ENCODE peak calls at places on chromosomes 13 and 19, in four cellular contexts. W, C, N and O are unnamed samples.

GRCh38 chr19:3969435-3970312 is 1.2 kb downstream of the DAPK3 start:
- DNase-seq in W (peak; percentile 33), C (peak; percentile 54), N (no peak), O (peak; percentile 61)

GRCh38 chr19:10699650-10700335 is 1.4 kb upstream of the QTRT1 start:
- DNase-seq in C (peak; percentile 35), W (peak; percentile 46), N (peak; percentile 35), O (no peak)

GRCh38 chr13:98626298-98626940 is 49.5 kb upstream of the STK24 start:
- DNase-seq in W (no peak), C (no peak), N (no peak), O (no peak)

GRCh38 chr19:3046621-3047306 is 15.5 kb downstream of the TLE5 start:
- DNase-seq in N (no peak), C (no peak), W (peak; percentile 55), O (peak; percentile 77)

GRCh38 chr13:47869780-47870179 is 131.3 kb downstream of the SUCLA2 start:
- DNase-seq in N (no peak), C (no peak), W (no peak), O (no peak)

GRCh38 chr19:8569066-8569761 is 8.0 kb downstream of the MYO1F start:
- DNase-seq in C (no peak), N (peak; percentile 63), W (no peak), O (peak; percentile 76)

GRCh38 chr19:39180749-39181148 is 16.0 kb upstream of the NCCRP1 start:
- DNase-seq in N (no peak), W (no peak), C (no peak), O (no peak)

GRCh38 chr13:74891610-74892009 is 590.4 kb downstream of the TBC1D4 start:
- DNase-seq in N (no peak), C (no peak), W (no peak), O (no peak)

GRCh38 chr13:33634526-33635111 is 183.3 kb upstream of the RFC3 start:
- DNase-seq in W (no peak), C (no peak), N (no peak), O (no peak)

GRCh38 chr19:49436381-49437017 is 4.8 kb downstream of the SLC17A7 start:
- DNase-seq in N (no peak), W (no peak), C (no peak), O (peak; percentile 93)

GRCh38 chr19:3123956-3124355 is 11.9 kb upstream of the GNA15 start:
- DNase-seq in W (no peak), N (no peak), C (no peak), O (no peak)

GRCh38 chr19:3065675-3066357 is 3.5 kb upstream of the TLE5 start:
- DNase-seq in W (no peak), C (peak; percentile 80), N (peak; percentile 73), O (no peak)

GRCh38 chr13:38656699-38657098 is 30.2 kb upstream of the FREM2 start:
- DNase-seq in C (no peak), W (no peak), N (no peak), O (no peak)

GRCh38 chr13:53545340-53545941 is 516.8 kb downstream of the OLFM4 start:
- DNase-seq in W (no peak), C (no peak), N (no peak), O (no peak)

GRCh38 chr13:32837307-32837972 is 178.8 kb upstream of the KL start:
- DNase-seq in C (no peak), W (no peak), N (no peak), O (no peak)

GRCh38 chr13:18995259-18995873 is 186.3 kb downstream of the TUBA3C start:
- DNase-seq in W (no peak), N (no peak), C (no peak), O (no peak)

GRCh38 chr13:49536144-49536873 is 40.6 kb downstream of the PHF11 start:
- DNase-seq in N (no peak), W (no peak), C (no peak), O (no peak)

GRCh38 chr19:34712606-34713261 is 21.3 kb upstream of the ZNF181 start:
- DNase-seq in W (peak; percentile 73), C (peak; percentile 82), N (peak; percentile 23), O (peak; percentile 64)

GRCh38 chr19:5460748-5461147 is 5.5 kb downstream of the ZNRF4 start:
- DNase-seq in W (no peak), N (no peak), C (no peak), O (peak; percentile 37)

GRCh38 chr19:36460046-36460445 is 29.3 kb downstream of the ZNF566 start:
- DNase-seq in C (no peak), N (no peak), W (no peak), O (no peak)

GRCh38 chr13:50539791-50540530 is 303.5 kb downstream of the DLEU7 start:
- DNase-seq in N (no peak), C (no peak), W (no peak), O (no peak)
- TF ChIP-seq FOXK2 in N (no peak), C (no peak), W (no peak), O (no peak)

DNA sequence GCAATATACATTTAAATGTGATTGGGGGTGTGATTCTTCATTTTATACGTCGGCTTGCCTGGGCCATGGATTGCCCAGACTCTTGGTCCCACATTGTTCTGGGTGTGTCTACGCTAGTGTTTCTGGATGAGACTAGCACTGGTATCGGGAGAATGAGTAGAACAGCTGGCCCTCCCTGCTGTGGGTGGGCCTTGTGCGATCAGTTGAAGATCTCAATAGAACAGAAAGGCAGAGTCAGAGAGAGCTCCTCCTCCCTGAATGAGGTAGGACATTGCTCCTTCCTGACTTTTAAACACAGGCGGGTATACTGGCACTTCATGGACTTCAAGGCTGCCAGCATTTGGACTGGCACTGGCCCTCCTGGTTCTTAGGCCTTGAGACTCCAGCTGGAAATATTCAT is 603.0 kb downstream of the LIG4 start:
- DNase-seq in N (no peak), C (no peak), W (no peak), O (no peak)
- TF ChIP-seq FOXK2 in N (no peak), C (no peak), W (no peak), O (no peak)

GRCh38 chr19:44876930-44877530 is 14.0 kb upstream of the TOMM40 start:
- DNase-seq in W (no peak), N (no peak), C (no peak), O (no peak)
- TF ChIP-seq FOXK2 in W (no peak), N (no peak), C (no peak), O (no peak)

DNA sequence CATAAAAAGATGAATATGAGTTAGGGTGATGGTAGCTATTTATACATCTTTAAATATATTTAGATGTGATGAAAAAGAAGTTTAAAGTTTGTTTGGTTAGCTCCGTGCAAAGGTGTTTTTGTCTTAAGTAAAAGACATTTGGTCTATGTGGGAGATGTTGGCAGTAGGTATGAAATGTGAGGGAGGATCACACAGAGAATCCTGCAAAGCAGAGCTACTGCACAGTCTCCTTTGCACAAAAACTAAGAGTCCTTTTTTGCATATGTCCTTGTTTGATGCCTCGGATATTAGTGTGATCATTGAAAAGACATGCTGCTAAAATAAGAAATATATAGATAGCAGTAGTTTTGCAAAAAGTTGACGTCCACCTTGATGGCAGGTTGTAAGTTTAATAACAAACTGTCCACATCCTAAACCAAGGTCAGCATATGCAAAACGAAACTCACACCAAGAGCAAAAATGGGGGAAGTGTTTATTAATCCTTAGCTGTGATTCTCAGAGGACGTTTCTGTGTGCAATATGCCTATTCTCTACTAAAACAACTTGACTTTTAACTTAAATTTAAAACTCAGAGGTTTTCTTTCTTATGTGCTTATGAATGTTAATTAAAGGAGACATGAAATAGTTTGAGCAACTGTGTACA is 870.1 kb downstream of the PCDH9 start:
- DNase-seq in W (no peak), N (no peak), C (no peak), O (no peak)
- TF ChIP-seq FOXK2 in W (no peak), N (no peak), C (no peak), O (no peak)